ENCODE peak calls at places on chromosomes 1 and 21, in six cellular contexts. H is sciatic nerve, S is AG08396, K is G401, L is AG08395, P is fibroblast of pulmonary artery. J is an unnamed sample.

GRCh38 chr21:29953072-29953471 is 13.3 kb upstream of the GRIK1 start:
- DNase-seq in H (no peak), S (no peak), K (no peak), L (no peak), P (no peak), J (no peak)

GRCh38 chr1:170125269-170125668 is 20.5 kb upstream of the NTMT2 start:
- DNase-seq in H (no peak), S (no peak), K (no peak), L (no peak), P (no peak), J (no peak)

GRCh38 chr1:153520818-153521476 is 14.8 kb downstream of the S100A6 start:
- DNase-seq in H (no peak), S (no peak), K (no peak), L (no peak), P (no peak), J (no peak)

GRCh38 chr1:6819641-6820040 is 34.4 kb downstream of the CAMTA1 start:
- DNase-seq in H (no peak), S (peak), K (no peak), L (peak), P (peak), J (no peak)

GRCh38 chr1:81606656-81607055 is 194.1 kb upstream of the ADGRL2 start:
- DNase-seq in H (no peak), S (no peak), K (no peak), L (no peak), P (no peak), J (no peak)

GRCh38 chr1:219236933-219237610 is 63.4 kb downstream of the LYPLAL1 start:
- DNase-seq in H (no peak), S (no peak), K (no peak), L (no peak), P (no peak), J (no peak)

GRCh38 chr1:230792691-230793462 is 45.7 kb downstream of the CAPN9 start:
- DNase-seq in H (no peak), S (no peak), K (peak), L (no peak), P (peak), J (no peak)

GRCh38 chr1:225445644-225446297 is 17.9 kb upstream of the LBR start:
- DNase-seq in H (no peak), S (no peak), K (no peak), L (no peak), P (no peak), J (no peak)

GRCh38 chr1:61898658-61899057 is 156.4 kb downstream of the PATJ start:
- DNase-seq in H (no peak), S (no peak), K (no peak), L (no peak), P (no peak), J (no peak)

GRCh38 chr1:94602312-94602711 is 60.8 kb upstream of the F3 start:
- DNase-seq in H (no peak), S (peak), K (no peak), L (peak), P (peak), J (no peak)

GRCh38 chr21:18356801-18357200 is 46.8 kb downstream of the TMPRSS15 start:
- DNase-seq in H (no peak), S (no peak), K (no peak), L (no peak), P (no peak), J (no peak)

GRCh38 chr1:66788231-66788939 is 12.7 kb downstream of the INSL5 start:
- DNase-seq in H (no peak), S (no peak), K (no peak), L (no peak), P (no peak), J (no peak)

GRCh38 chr1:27607239-27607804 is 3.4 kb upstream of the AHDC1 start:
- DNase-seq in H (no peak), S (no peak), K (no peak), L (no peak), P (peak), J (no peak)

GRCh38 chr1:41226816-41227215 is 15.3 kb downstream of the SCMH1 start:
- DNase-seq in H (no peak), S (no peak), K (no peak), L (no peak), P (no peak), J (no peak)

GRCh38 chr1:182170941-182171461 is 109.5 kb upstream of the ZNF648 start:
- DNase-seq in H (no peak), S (no peak), K (no peak), L (no peak), P (no peak), J (no peak)

GRCh38 chr1:38508272-38508671 is 351.3 kb downstream of the RRAGC start:
- DNase-seq in H (no peak), S (no peak), K (no peak), L (no peak), P (no peak), J (no peak)

GRCh38 chr1:232218955-232219865 is 410.7 kb downstream of the SIPA1L2 start:
- DNase-seq in H (no peak), S (no peak), K (peak), L (no peak), P (no peak), J (no peak)

GRCh38 chr1:56149761-56150160 is 429.6 kb downstream of the PLPP3 start:
- DNase-seq in H (no peak), S (no peak), K (no peak), L (no peak), P (no peak), J (no peak)

GRCh38 chr1:95287078-95287477 is 53.1 kb downstream of the RWDD3 start:
- DNase-seq in H (no peak), S (no peak), K (peak), L (no peak), P (no peak), J (no peak)

J was measured in GM04504.